ENCODE peak calls at places on chromosomes 4 and X, in seven cellular contexts. V, Y, F, C, T, D and O are unnamed samples.

GRCh38 chr4:125265846-125266245 is 48.9 kb upstream of the FAT4 start:
- DNase-seq in V (no peak), Y (no peak), F (no peak), C (no peak), T (no peak), D (no peak), O (no peak)

GRCh38 chrX:103215768-103216085 is 819 bp downstream of the BEX4 start:
- DNase-seq in V (peak), Y (no peak), F (no peak), C (no peak), T (peak), D (no peak), O (no peak)

GRCh38 chrX:39772057-39772832 is 325.5 kb downstream of the BCOR start:
- DNase-seq in V (no peak), Y (peak), F (peak), C (peak), T (peak), D (peak), O (no peak)

GRCh38 chr4:7595883-7596535 is 161.3 kb upstream of the PSAPL1 start:
- DNase-seq in V (no peak), Y (no peak), F (no peak), C (no peak), T (no peak), D (no peak), O (no peak)

GRCh38 chr4:165325732-165326512 is 1.5 kb upstream of the MSMO1 start:
- DNase-seq in V (no peak), Y (no peak), F (peak), C (no peak), T (peak), D (peak), O (peak)

GRCh38 chr4:18318682-18319410 is 297.3 kb upstream of the LCORL start:
- DNase-seq in V (no peak), Y (no peak), F (no peak), C (no peak), T (no peak), D (no peak), O (peak)

GRCh38 chr4:53987761-53988171 is 76.6 kb downstream of the CHIC2 start:
- DNase-seq in V (no peak), Y (no peak), F (peak), C (no peak), T (peak), D (no peak), O (peak)

GRCh38 chr4:13891544-13891939 is 264.0 kb upstream of the BOD1L1 start:
- DNase-seq in V (no peak), Y (no peak), F (peak), C (no peak), T (no peak), D (peak), O (no peak)

GRCh38 chrX:45424341-45424740 is 223.7 kb upstream of the DIPK2B start:
- DNase-seq in V (no peak), Y (no peak), F (no peak), C (no peak), T (no peak), D (no peak), O (no peak)

GRCh38 chrX:112851806-112852205 is 11.2 kb upstream of the AMOT start:
- DNase-seq in V (no peak), Y (no peak), F (peak), C (no peak), T (peak), D (no peak), O (no peak)

GRCh38 chr4:182307746-182308145 is 64.5 kb downstream of the TENM3 start:
- DNase-seq in V (no peak), Y (no peak), F (peak), C (no peak), T (peak), D (no peak), O (no peak)

GRCh38 chr4:34181891-34182290 is 2062.4 kb downstream of the ARAP2 start:
- DNase-seq in V (no peak), Y (no peak), F (peak), C (no peak), T (peak), D (no peak), O (peak)

GRCh38 chr4:122744229-122744628 is 11.7 kb downstream of the BBS12 start:
- DNase-seq in V (no peak), Y (no peak), F (peak), C (no peak), T (peak), D (peak), O (peak)

GRCh38 chr4:10088135-10089010 is 28.2 kb downstream of the WDR1 start:
- DNase-seq in V (no peak), Y (no peak), F (no peak), C (no peak), T (no peak), D (no peak), O (no peak)

GRCh38 chr4:164876680-164877324 is at the start of gene APELA:
- DNase-seq in V (no peak), Y (no peak), F (no peak), C (no peak), T (peak), D (peak), O (no peak)

GRCh38 chr4:2287594-2287915 is 25.6 kb upstream of the MXD4 start:
- DNase-seq in V (no peak), Y (no peak), F (no peak), C (no peak), T (no peak), D (no peak), O (no peak)

GRCh38 chr4:26289421-26289820 is 31.4 kb upstream of the RBPJ start:
- DNase-seq in V (no peak), Y (no peak), F (no peak), C (no peak), T (no peak), D (no peak), O (no peak)

GRCh38 chr4:112765317-112765989 is 128.5 kb downstream of the LARP7 start:
- DNase-seq in V (peak), Y (no peak), F (peak), C (peak), T (peak), D (peak), O (no peak)

GRCh38 chr4:125464146-125464545 is 149.4 kb downstream of the FAT4 start:
- DNase-seq in V (no peak), Y (no peak), F (no peak), C (no peak), T (no peak), D (no peak), O (no peak)

GRCh38 chr4:609400-610050 is 15.8 kb upstream of the PDE6B start:
- DNase-seq in V (no peak), Y (no peak), F (no peak), C (no peak), T (no peak), D (no peak), O (no peak)

GRCh38 chr4:174086829-174087799 is 196.4 kb downstream of the FBXO8 start:
- DNase-seq in V (no peak), Y (no peak), F (no peak), C (no peak), T (no peak), D (no peak), O (no peak)

GRCh38 chrX:134727363-134727762 is 69.1 kb upstream of the PLAC1 start:
- DNase-seq in V (no peak), Y (no peak), F (no peak), C (no peak), T (no peak), D (no peak), O (peak)

GRCh38 chrX:44903107-44903506 is 30.1 kb downstream of the KDM6A start:
- DNase-seq in V (no peak), Y (no peak), F (peak), C (no peak), T (peak), D (peak), O (peak)

GRCh38 chr4:76087007-76087769 is 12.7 kb downstream of the ART3 start:
- DNase-seq in V (peak), Y (peak), F (peak), C (peak), T (peak), D (peak), O (peak)

GRCh38 chr4:123892997-123893745 is 496.6 kb downstream of the SPRY1 start:
- DNase-seq in V (no peak), Y (no peak), F (peak), C (no peak), T (peak), D (peak), O (peak)

GRCh38 chr4:100348472-100348871 is 158.2 kb upstream of the DDIT4L start:
- DNase-seq in V (no peak), Y (no peak), F (peak), C (no peak), T (peak), D (no peak), O (peak)

GRCh38 chr4:13940921-13941320 is 313.4 kb upstream of the BOD1L1 start:
- DNase-seq in V (no peak), Y (no peak), F (no peak), C (no peak), T (no peak), D (no peak), O (no peak)

GRCh38 chr4:85499573-85499972 is 24.6 kb downstream of the ARHGAP24 start:
- DNase-seq in V (no peak), Y (no peak), F (no peak), C (no peak), T (no peak), D (no peak), O (no peak)

GRCh38 chr4:85496146-85496849 is 21.3 kb downstream of the ARHGAP24 start:
- DNase-seq in V (no peak), Y (no peak), F (no peak), C (no peak), T (peak), D (no peak), O (no peak)

GRCh38 chr4:85496933-85497332 is 22.0 kb downstream of the ARHGAP24 start:
- DNase-seq in V (no peak), Y (no peak), F (peak), C (no peak), T (peak), D (no peak), O (peak)

GRCh38 chr4:85500110-85500867 is 25.3 kb downstream of the ARHGAP24 start:
- DNase-seq in V (no peak), Y (no peak), F (no peak), C (no peak), T (no peak), D (no peak), O (peak)

GRCh38 chr4:85498068-85498733 is 23.3 kb downstream of the ARHGAP24 start:
- DNase-seq in V (no peak), Y (no peak), F (peak), C (no peak), T (peak), D (no peak), O (peak)
- H2BK120ac ChIP-seq in V (no peak), Y (no peak), F (no peak), C (no peak), T (peak), D (no peak), O (peak)

DNA sequence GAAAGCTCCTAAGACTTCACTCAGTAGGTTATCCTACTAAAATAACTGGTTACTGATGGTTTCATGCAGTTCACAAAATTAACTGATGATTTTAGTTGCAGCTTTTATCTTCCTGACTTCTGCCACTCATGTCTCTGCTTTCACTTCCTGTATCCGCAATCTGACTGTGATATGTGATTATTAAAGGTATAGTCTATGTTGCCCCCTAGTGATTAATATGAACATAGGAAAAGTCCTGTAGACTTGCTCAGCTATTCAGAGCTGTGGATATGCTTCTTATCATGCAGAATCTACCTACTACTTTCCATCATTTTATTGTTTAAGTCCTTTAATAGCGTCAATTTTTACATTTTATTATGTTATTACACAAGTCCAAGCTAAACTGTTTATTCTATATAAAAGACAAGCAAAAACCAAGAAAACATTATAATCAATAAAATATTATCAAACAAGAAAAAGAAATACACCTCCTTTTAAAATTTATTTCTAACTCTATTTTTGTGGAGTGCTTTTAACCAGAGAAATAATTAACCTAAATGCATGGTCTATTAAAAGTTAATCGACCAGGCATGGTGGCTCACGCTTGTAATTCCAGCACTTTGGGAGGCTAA is 40.6 kb upstream of the TLR2 start:
- DNase-seq in V (no peak), Y (no peak), F (peak), C (no peak), T (peak), D (peak), O (no peak)
- H2BK120ac ChIP-seq in V (no peak), Y (no peak), F (no peak), C (no peak), T (no peak), D (no peak), O (no peak)

GRCh38 chrX:29926659-29927058 is 288.7 kb upstream of the MAGEB2 start:
- DNase-seq in V (no peak), Y (no peak), F (no peak), C (no peak), T (no peak), D (no peak), O (no peak)
- H2BK120ac ChIP-seq in V (no peak), Y (no peak), F (no peak), C (no peak), T (no peak), D (no peak), O (no peak)

DNA sequence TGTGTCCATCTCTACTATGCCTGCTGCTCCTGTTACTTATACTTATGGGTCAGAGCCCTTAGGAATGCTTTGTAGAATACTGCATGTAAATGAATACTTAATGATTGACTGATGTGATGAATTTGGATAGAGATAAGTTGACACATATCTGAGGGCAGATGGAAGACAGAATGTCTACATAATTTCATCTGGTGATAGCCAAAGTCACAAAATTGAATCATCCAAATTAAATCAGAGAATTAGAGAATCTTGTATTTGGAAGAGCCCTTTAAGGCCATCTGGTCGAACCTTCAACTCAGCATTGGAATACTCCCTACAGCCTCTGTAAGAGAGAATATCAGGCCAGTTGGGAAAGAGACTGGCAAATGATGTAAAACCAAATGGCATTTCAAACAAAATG is 944.7 kb downstream of the RPA4 start:
- DNase-seq in V (no peak), Y (no peak), F (no peak), C (no peak), T (no peak), D (no peak), O (no peak)
- H2BK120ac ChIP-seq in V (no peak), Y (no peak), F (no peak), C (no peak), T (no peak), D (no peak), O (no peak)